ENCODE peak calls at places on chromosomes 7 and 10, in nine cellular contexts. I is skeletal muscle cell; Q is activated naive CD8-positive, alpha-beta T cell treated with anti-CD3 and anti-CD28 coated beads, Interleukin-2, amount 50 U/mL, for 24 hours; N is non-pigmented ciliary epithelial cell; K is activated CD4-positive, CD25-positive, alpha-beta regulatory T cell; P is testis; J is LoVo; H is NCI-H510A treated with DMSO at 0.1 percent for 48 hours; U is gastrocnemius medialis. V is an unnamed sample.

GRCh38 chr7:12518920-12519681 is 51.4 kb upstream of the SCIN start:
- DNase-seq in Q (no peak), J (no peak), U (no peak), K (no peak), P (no peak), H (no peak), I (no peak), N (no peak), V (peak; percentile 19)

GRCh38 chr10:995559-995926 is 7.3 kb downstream of the GTPBP4 start:
- DNase-seq in I (no peak), N (no peak), U (no peak), J (no peak), H (no peak), P (no peak), Q (no peak), K (no peak), V (no peak)

GRCh38 chr7:149195180-149196150 is at the start of gene ZNF282:
- DNase-seq in H (peak; percentile 61), U (peak; percentile 74), J (peak; percentile 95), N (peak; percentile 64), Q (peak; percentile 86), P (peak; percentile 90), I (peak; percentile 66), K (peak; percentile 43), V (peak; percentile 91)

GRCh38 chr10:22324413-22324812 is 3.5 kb downstream of the BMI1 start:
- DNase-seq in P (no peak), K (no peak), J (no peak), U (no peak), H (no peak), N (no peak), I (no peak), Q (no peak), V (no peak)

GRCh38 chr7:75993689-75994387 is 557 bp downstream of the TMEM120A start:
- DNase-seq in Q (peak; percentile 25), H (no peak), K (no peak), I (no peak), U (peak; percentile 62), P (peak; percentile 83), J (peak; percentile 44), N (no peak), V (peak; percentile 63)

GRCh38 chr10:121195524-121195910 is 344.4 kb downstream of the WDR11 start:
- DNase-seq in I (no peak), J (no peak), U (no peak), N (no peak), K (no peak), P (no peak), H (no peak), Q (no peak), V (no peak)

GRCh38 chr7:31251441-31251840 is 89.1 kb downstream of the NEUROD6 start:
- DNase-seq in I (no peak), J (no peak), Q (no peak), K (no peak), N (no peak), U (no peak), P (no peak), H (no peak), V (no peak)

GRCh38 chr10:82358486-82359097 is 483.6 kb downstream of the NRG3 start:
- DNase-seq in H (no peak), Q (no peak), U (no peak), K (no peak), J (no peak), N (no peak), I (peak; percentile 28), P (no peak), V (no peak)

GRCh38 chr7:83934118-83934734 is 260.4 kb downstream of the SEMA3A start:
- DNase-seq in Q (no peak), N (no peak), K (no peak), U (no peak), H (no peak), J (no peak), P (no peak), I (no peak), V (peak; percentile 7)

GRCh38 chr7:29116801-29117200 is 29.5 kb downstream of the CPVL start:
- DNase-seq in N (no peak), U (no peak), H (no peak), I (no peak), K (no peak), P (no peak), J (no peak), Q (no peak), V (peak; percentile 72)

GRCh38 chr7:18976715-18977466 is 140.5 kb downstream of the TWIST1 start:
- DNase-seq in J (no peak), H (no peak), N (no peak), P (no peak), Q (no peak), K (no peak), I (no peak), U (no peak), V (peak; percentile 44)

GRCh38 chr7:143889068-143889467 is 12.9 kb downstream of the TCAF1 start:
- DNase-seq in K (no peak), I (no peak), Q (no peak), J (no peak), H (no peak), P (no peak), N (no peak), U (no peak), V (no peak)

GRCh38 chr10:47165711-47166404 is 134.1 kb upstream of the GDF10 start:
- DNase-seq in I (peak; percentile 15), K (no peak), N (no peak), Q (peak; percentile 37), P (peak; percentile 36), H (no peak), J (no peak), U (peak; percentile 29), V (peak; percentile 11)

GRCh38 chr10:89981891-89982290 is 280.5 kb downstream of the KIF20B start:
- DNase-seq in P (no peak), U (no peak), K (no peak), I (peak; percentile 3), H (no peak), Q (no peak), J (no peak), N (no peak), V (no peak)

GRCh38 chr7:131111-132094 is 61.0 kb upstream of the FAM20C start:
- DNase-seq in I (no peak), K (no peak), U (no peak), P (peak; percentile 78), N (no peak), H (no peak), Q (no peak), J (no peak), V (no peak)

GRCh38 chr10:62384057-62384446 is 9.9 kb downstream of the ZNF365 start:
- DNase-seq in U (no peak), H (no peak), K (peak; percentile 2), I (no peak), Q (peak; percentile 25), P (no peak), J (peak; percentile 87), N (peak; percentile 83), V (peak; percentile 36)

GRCh38 chr10:10492420-10492819 is 525.3 kb upstream of the CELF2 start:
- DNase-seq in P (no peak), K (no peak), I (no peak), J (no peak), H (no peak), Q (no peak), N (no peak), U (no peak), V (no peak)

GRCh38 chr7:63030061-63030460 is 968.6 kb upstream of the ZNF722 start:
- DNase-seq in J (no peak), N (no peak), Q (no peak), H (no peak), P (no peak), K (no peak), U (no peak), I (no peak), V (no peak)

V was measured in dermis blood vessel endothelial cell.